ENCODE peak calls at places on chromosome 22, in five cellular contexts. A, G, B, T and P are unnamed samples.

GRCh38 chr22:27433585-27434190 is 367.9 kb downstream of the MN1 start:
- DNase-seq in T (no peak), B (no peak), G (no peak), A (no peak), P (no peak)

GRCh38 chr22:24706050-24706449 is 68.5 kb downstream of the PIWIL3 start:
- DNase-seq in G (no peak), A (no peak), B (no peak), T (no peak), P (no peak)

GRCh38 chr22:43823353-43823908 is 11.3 kb upstream of the EFCAB6 start:
- DNase-seq in T (no peak), B (no peak), G (no peak), A (no peak), P (no peak)

GRCh38 chr22:37544955-37545702 is 15.2 kb upstream of the CDC42EP1 start:
- DNase-seq in A (peak; percentile 30), T (peak; percentile 70), B (peak; percentile 61), G (no peak), P (no peak)

GRCh38 chr22:24338701-24339451 is 68.2 kb downstream of the SPECC1L start:
- DNase-seq in G (no peak), B (peak; percentile 22), A (no peak), T (no peak), P (no peak)

GRCh38 chr22:45870011-45870410 is 107.0 kb downstream of the WNT7B start:
- DNase-seq in T (no peak), B (no peak), G (no peak), A (no peak), P (no peak)

GRCh38 chr22:27637604-27638003 is 164.0 kb downstream of the MN1 start:
- DNase-seq in T (no peak), B (peak; percentile 57), G (no peak), A (no peak), P (no peak)

GRCh38 chr22:32606181-32606580 is 131.6 kb downstream of the FBXO7 start:
- DNase-seq in B (no peak), A (no peak), G (no peak), T (no peak), P (no peak)

GRCh38 chr22:37198290-37199102 is 10.4 kb upstream of the C1QTNF6 start:
- DNase-seq in A (peak; percentile 82), G (no peak), T (peak; percentile 91), B (peak; percentile 68), P (no peak)